ENCODE peak calls at places on chromosomes 2 and 18, in nine cellular contexts. One of them, this sample, is unnamed.

GRCh38 chr2:217710218-217710565 is 292.6 kb downstream of the TNS1 start:
- DNase-seq in A549: no peak
- DNase-seq in tibial nerve: no peak
- DNase-seq in fibroblast of villous mesenchyme: peak
- DNase-seq in epithelial cell of esophagus: peak
- DNase-seq in ovary: no peak
- DNase-seq in PC-3: peak
- DNase-seq in GM12865: no peak
- DNase-seq in heart left ventricle: no peak
- DNase-seq in this sample: no peak

GRCh38 chr18:33826151-33826550 is 248.1 kb downstream of the ASXL3 start:
- DNase-seq in A549: no peak
- DNase-seq in tibial nerve: no peak
- DNase-seq in fibroblast of villous mesenchyme: no peak
- DNase-seq in epithelial cell of esophagus: no peak
- DNase-seq in ovary: no peak
- DNase-seq in PC-3: no peak
- DNase-seq in GM12865: no peak
- DNase-seq in heart left ventricle: no peak
- DNase-seq in this sample: no peak

GRCh38 chr2:169768262-169768995 is 30.2 kb upstream of the SSB start:
- DNase-seq in A549: no peak
- DNase-seq in tibial nerve: no peak
- DNase-seq in fibroblast of villous mesenchyme: no peak
- DNase-seq in epithelial cell of esophagus: peak
- DNase-seq in ovary: no peak
- DNase-seq in PC-3: no peak
- DNase-seq in GM12865: peak
- DNase-seq in heart left ventricle: no peak
- DNase-seq in this sample: no peak

GRCh38 chr2:240933048-240933965 is 27.2 kb downstream of the CROCC2 start:
- DNase-seq in A549: no peak
- DNase-seq in tibial nerve: peak
- DNase-seq in fibroblast of villous mesenchyme: no peak
- DNase-seq in epithelial cell of esophagus: no peak
- DNase-seq in ovary: peak
- DNase-seq in PC-3: no peak
- DNase-seq in GM12865: no peak
- DNase-seq in heart left ventricle: peak
- DNase-seq in this sample: no peak

GRCh38 chr18:3747176-3747973 is 297.4 kb downstream of the TGIF1 start:
- DNase-seq in A549: no peak
- DNase-seq in tibial nerve: peak
- DNase-seq in fibroblast of villous mesenchyme: no peak
- DNase-seq in epithelial cell of esophagus: peak
- DNase-seq in ovary: no peak
- DNase-seq in PC-3: no peak
- DNase-seq in GM12865: no peak
- DNase-seq in heart left ventricle: no peak
- DNase-seq in this sample: no peak

GRCh38 chr2:141393214-141393545 is 737.6 kb downstream of the LRP1B start:
- DNase-seq in A549: no peak
- DNase-seq in tibial nerve: no peak
- DNase-seq in fibroblast of villous mesenchyme: peak
- DNase-seq in epithelial cell of esophagus: no peak
- DNase-seq in ovary: no peak
- DNase-seq in PC-3: peak
- DNase-seq in GM12865: no peak
- DNase-seq in heart left ventricle: no peak
- DNase-seq in this sample: no peak

GRCh38 chr2:42328148-42328833 is 32.7 kb downstream of the COX7A2L start:
- DNase-seq in A549: peak
- DNase-seq in tibial nerve: no peak
- DNase-seq in fibroblast of villous mesenchyme: peak
- DNase-seq in epithelial cell of esophagus: peak
- DNase-seq in ovary: no peak
- DNase-seq in PC-3: peak
- DNase-seq in GM12865: peak
- DNase-seq in heart left ventricle: no peak
- DNase-seq in this sample: no peak

GRCh38 chr2:128347701-128348504 is 29.2 kb upstream of the HS6ST1 start:
- DNase-seq in A549: no peak
- DNase-seq in tibial nerve: peak
- DNase-seq in fibroblast of villous mesenchyme: peak
- DNase-seq in epithelial cell of esophagus: no peak
- DNase-seq in ovary: peak
- DNase-seq in PC-3: peak
- DNase-seq in GM12865: no peak
- DNase-seq in heart left ventricle: peak
- DNase-seq in this sample: no peak

GRCh38 chr18:75784413-75784812 is 356.9 kb upstream of the SMIM21 start:
- DNase-seq in A549: no peak
- DNase-seq in tibial nerve: no peak
- DNase-seq in fibroblast of villous mesenchyme: no peak
- DNase-seq in epithelial cell of esophagus: no peak
- DNase-seq in ovary: no peak
- DNase-seq in PC-3: no peak
- DNase-seq in GM12865: peak
- DNase-seq in heart left ventricle: no peak
- DNase-seq in this sample: no peak

GRCh38 chr2:202091476-202091875 is 18.4 kb downstream of the KIAA2012 start:
- DNase-seq in A549: no peak
- DNase-seq in tibial nerve: no peak
- DNase-seq in fibroblast of villous mesenchyme: no peak
- DNase-seq in epithelial cell of esophagus: no peak
- DNase-seq in ovary: peak
- DNase-seq in PC-3: no peak
- DNase-seq in GM12865: no peak
- DNase-seq in heart left ventricle: no peak
- DNase-seq in this sample: no peak

GRCh38 chr18:48820483-48821250 is 130.1 kb downstream of the SMAD7 start:
- DNase-seq in A549: no peak
- DNase-seq in tibial nerve: no peak
- DNase-seq in fibroblast of villous mesenchyme: no peak
- DNase-seq in epithelial cell of esophagus: no peak
- DNase-seq in ovary: no peak
- DNase-seq in PC-3: no peak
- DNase-seq in GM12865: peak
- DNase-seq in heart left ventricle: no peak
- DNase-seq in this sample: no peak

GRCh38 chr2:30300456-30301221 is 69.3 kb downstream of the LBH start:
- DNase-seq in A549: peak
- DNase-seq in tibial nerve: no peak
- DNase-seq in fibroblast of villous mesenchyme: peak
- DNase-seq in epithelial cell of esophagus: no peak
- DNase-seq in ovary: peak
- DNase-seq in PC-3: no peak
- DNase-seq in GM12865: no peak
- DNase-seq in heart left ventricle: peak
- DNase-seq in this sample: no peak

GRCh38 chr2:206418968-206419367 is 24.4 kb upstream of the ADAM23 start:
- DNase-seq in A549: no peak
- DNase-seq in tibial nerve: no peak
- DNase-seq in fibroblast of villous mesenchyme: no peak
- DNase-seq in epithelial cell of esophagus: peak
- DNase-seq in ovary: no peak
- DNase-seq in PC-3: no peak
- DNase-seq in GM12865: no peak
- DNase-seq in heart left ventricle: no peak
- DNase-seq in this sample: no peak

DNA sequence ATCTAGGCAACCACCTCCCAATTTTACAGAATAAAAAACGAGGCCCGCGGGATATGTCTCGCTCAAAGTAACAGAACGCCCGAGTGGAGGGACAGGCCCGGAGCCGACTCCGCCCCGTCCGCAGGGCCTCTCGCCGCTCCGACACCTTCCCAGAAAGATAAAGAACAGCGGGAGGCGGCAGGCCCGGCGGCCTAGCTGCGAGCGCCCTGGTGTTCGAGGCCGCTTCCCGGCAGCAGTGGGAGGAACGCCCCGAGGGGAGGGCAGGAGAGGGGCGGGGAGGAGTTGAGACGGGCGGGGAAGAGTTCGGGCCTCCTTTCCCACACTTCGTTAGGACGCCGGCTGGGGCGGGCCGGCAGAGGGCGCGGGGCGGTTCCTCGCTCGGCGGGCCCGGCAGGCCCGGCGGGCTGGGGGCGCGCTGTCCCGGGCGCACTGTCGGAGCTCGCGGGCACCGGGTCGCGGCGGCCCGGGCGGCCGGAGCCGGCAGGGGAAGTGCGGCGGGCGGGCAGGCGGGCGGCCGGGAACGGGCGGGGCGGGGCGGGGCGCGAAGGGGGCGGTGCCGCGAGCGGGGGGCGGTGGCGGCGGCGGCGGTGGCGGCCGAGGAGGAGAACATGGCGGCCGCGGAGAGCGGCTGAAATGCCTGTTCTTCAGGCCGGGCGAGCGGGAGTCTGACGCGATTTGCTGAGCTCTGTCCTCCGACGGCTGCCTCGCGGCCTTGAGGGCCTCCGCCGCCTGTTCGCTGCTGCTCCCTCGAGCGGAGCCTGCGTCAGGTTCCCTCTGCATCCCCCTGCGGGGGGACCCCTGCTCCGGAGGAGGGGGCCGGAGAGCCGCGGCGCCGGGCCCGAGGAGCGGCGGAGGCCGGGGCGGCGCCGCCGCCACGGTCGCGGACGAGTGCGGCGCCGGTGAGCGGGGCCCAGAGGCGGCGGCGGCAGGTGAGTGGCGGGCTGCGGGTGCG is at the start of gene NCOA1:
- DNase-seq in A549: peak
- DNase-seq in tibial nerve: peak
- DNase-seq in fibroblast of villous mesenchyme: peak
- DNase-seq in epithelial cell of esophagus: peak
- DNase-seq in ovary: peak
- DNase-seq in PC-3: peak
- DNase-seq in GM12865: peak
- DNase-seq in heart left ventricle: peak
- DNase-seq in this sample: peak
- TF ChIP-seq CTCF in A549: peak
- TF ChIP-seq CTCF in tibial nerve: no peak
- TF ChIP-seq CTCF in fibroblast of villous mesenchyme: no peak
- TF ChIP-seq CTCF in epithelial cell of esophagus: no peak
- TF ChIP-seq CTCF in ovary: no peak
- TF ChIP-seq CTCF in PC-3: no peak
- TF ChIP-seq CTCF in GM12865: peak
- TF ChIP-seq CTCF in heart left ventricle: peak
- TF ChIP-seq CTCF in this sample: no peak

DNA sequence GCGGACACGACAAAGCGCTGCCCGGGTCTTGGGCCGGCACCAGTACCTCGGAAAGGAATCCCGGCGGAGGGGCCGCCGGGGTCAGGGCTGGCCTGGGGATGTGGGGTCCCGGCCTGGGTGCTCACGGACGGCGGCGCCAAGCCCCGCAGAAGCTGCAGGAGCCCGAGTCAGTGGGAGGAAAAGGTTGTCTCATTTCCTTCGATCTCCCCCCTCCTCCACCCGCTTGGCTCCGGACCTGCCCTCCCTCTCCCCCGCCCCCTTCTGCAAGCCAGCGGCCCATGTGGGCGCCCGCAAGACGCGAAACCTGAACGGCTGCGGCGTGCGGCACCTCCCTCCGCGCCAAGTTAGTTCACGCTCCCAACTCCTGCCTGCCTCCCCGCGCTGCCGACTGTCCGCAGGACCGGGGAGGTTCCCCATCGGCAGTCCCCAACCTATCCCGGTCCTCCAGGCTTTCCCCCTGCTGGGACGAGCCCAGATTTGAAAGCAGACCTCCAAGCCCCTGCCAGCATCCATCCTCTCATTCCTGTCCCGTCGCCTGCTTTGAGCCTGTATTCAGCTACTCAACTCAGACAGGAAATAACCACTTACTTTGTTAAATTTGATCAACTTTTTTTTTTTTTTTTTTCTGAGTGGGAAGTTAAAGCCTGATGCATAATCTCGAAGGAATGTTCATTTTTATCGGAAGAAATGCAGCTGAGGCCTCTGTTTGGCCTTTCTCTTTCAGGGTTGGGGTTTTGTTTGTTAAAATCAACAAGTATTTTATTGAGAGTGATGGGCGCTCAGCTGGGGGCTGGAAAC is at the start of gene EVA1A:
- DNase-seq in A549: peak
- DNase-seq in tibial nerve: no peak
- DNase-seq in fibroblast of villous mesenchyme: peak
- DNase-seq in epithelial cell of esophagus: peak
- DNase-seq in ovary: peak
- DNase-seq in PC-3: peak
- DNase-seq in GM12865: peak
- DNase-seq in heart left ventricle: peak
- DNase-seq in this sample: no peak
- H3K4me3 ChIP-seq in A549: peak
- H3K4me3 ChIP-seq in tibial nerve: peak
- H3K4me3 ChIP-seq in fibroblast of villous mesenchyme: peak
- H3K4me3 ChIP-seq in epithelial cell of esophagus: peak
- H3K4me3 ChIP-seq in ovary: peak
- H3K4me3 ChIP-seq in PC-3: peak
- H3K4me3 ChIP-seq in GM12865: peak
- H3K4me3 ChIP-seq in heart left ventricle: peak
- H3K4me3 ChIP-seq in this sample: peak

DNA sequence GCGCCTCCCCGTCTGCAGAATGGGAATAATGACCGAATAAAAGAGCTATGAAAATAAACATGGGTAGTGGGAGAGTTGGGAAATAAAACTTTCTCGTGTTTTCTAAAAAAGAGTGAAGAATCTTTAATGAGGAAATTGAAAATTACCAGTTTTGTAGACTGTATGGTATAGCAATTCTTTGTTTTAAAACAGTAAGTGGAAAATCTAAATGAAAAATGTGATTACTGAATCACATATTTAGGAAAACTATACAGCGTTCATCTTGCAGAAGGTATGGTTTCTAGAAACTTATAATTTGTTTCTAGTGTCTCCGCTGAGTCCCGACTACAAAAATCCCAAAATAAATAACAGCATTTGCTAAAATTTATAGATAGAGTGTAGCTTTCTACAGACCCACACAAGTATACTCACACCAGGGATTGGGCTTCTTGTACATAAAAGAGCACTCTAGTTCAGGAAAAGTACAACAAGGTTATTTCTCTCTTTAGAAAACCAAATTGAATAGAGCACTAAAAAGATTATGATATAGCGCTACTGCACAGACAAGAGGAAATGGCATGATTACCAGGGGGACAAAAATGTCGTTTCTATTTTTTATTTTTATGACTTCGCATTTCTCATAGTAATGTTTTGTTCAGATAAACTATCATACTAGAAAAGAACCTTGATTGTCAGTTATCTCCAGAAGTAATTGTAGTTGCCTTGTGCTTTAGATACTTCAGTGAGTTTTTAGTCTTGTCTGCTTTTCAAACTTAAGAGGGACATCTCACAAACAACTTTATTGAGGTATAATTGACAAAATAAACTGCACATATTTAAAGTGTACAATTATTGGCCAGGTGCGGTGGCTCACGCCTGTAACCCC is 964 bp upstream of the TLK1 start:
- DNase-seq in A549: no peak
- DNase-seq in tibial nerve: no peak
- DNase-seq in fibroblast of villous mesenchyme: no peak
- DNase-seq in epithelial cell of esophagus: no peak
- DNase-seq in ovary: no peak
- DNase-seq in PC-3: no peak
- DNase-seq in GM12865: no peak
- DNase-seq in heart left ventricle: no peak
- DNase-seq in this sample: no peak
- TF ChIP-seq CTCF in A549: no peak
- TF ChIP-seq CTCF in tibial nerve: no peak
- TF ChIP-seq CTCF in fibroblast of villous mesenchyme: no peak
- TF ChIP-seq CTCF in epithelial cell of esophagus: no peak
- TF ChIP-seq CTCF in ovary: no peak
- TF ChIP-seq CTCF in PC-3: no peak
- TF ChIP-seq CTCF in GM12865: no peak
- TF ChIP-seq CTCF in heart left ventricle: no peak
- TF ChIP-seq CTCF in this sample: no peak

GRCh38 chr18:27921392-27921791 is 255.5 kb downstream of the CDH2 start:
- DNase-seq in A549: peak
- DNase-seq in tibial nerve: no peak
- DNase-seq in fibroblast of villous mesenchyme: no peak
- DNase-seq in epithelial cell of esophagus: no peak
- DNase-seq in ovary: no peak
- DNase-seq in PC-3: peak
- DNase-seq in GM12865: no peak
- DNase-seq in heart left ventricle: no peak
- DNase-seq in this sample: no peak
- H3K4me3 ChIP-seq in A549: peak
- H3K4me3 ChIP-seq in tibial nerve: no peak
- H3K4me3 ChIP-seq in fibroblast of villous mesenchyme: peak
- H3K4me3 ChIP-seq in epithelial cell of esophagus: no peak
- H3K4me3 ChIP-seq in ovary: no peak
- H3K4me3 ChIP-seq in PC-3: peak
- H3K4me3 ChIP-seq in GM12865: no peak
- H3K4me3 ChIP-seq in heart left ventricle: no peak
- H3K4me3 ChIP-seq in this sample: no peak